ENCODE peak calls at places on chromosomes 12 and 14, in six cellular contexts. One of them, this sample, is unnamed.

GRCh38 chr12:68980476-68981212 is 47.7 kb upstream of the CPM start:
- DNase-seq in lower leg skin: no peak
- DNase-seq in aorta: no peak
- DNase-seq in brain microvascular endothelial cell: no peak
- DNase-seq in adipocyte: no peak
- DNase-seq in foreskin fibroblast: no peak
- DNase-seq in this sample: no peak

GRCh38 chr12:26090853-26091510 is 33.9 kb downstream of the BHLHE41 start:
- DNase-seq in lower leg skin: no peak
- DNase-seq in aorta: no peak
- DNase-seq in brain microvascular endothelial cell: no peak
- DNase-seq in adipocyte: no peak
- DNase-seq in foreskin fibroblast: no peak
- DNase-seq in this sample: no peak

GRCh38 chr14:27050195-27050594 is 452.4 kb upstream of the NOVA1 start:
- DNase-seq in lower leg skin: no peak
- DNase-seq in aorta: no peak
- DNase-seq in brain microvascular endothelial cell: no peak
- DNase-seq in adipocyte: no peak
- DNase-seq in foreskin fibroblast: no peak
- DNase-seq in this sample: no peak

GRCh38 chr12:102539651-102540553 is 59.5 kb upstream of the IGF1 start:
- DNase-seq in lower leg skin: no peak
- DNase-seq in aorta: no peak
- DNase-seq in brain microvascular endothelial cell: peak; percentile 90
- DNase-seq in adipocyte: peak; percentile 65
- DNase-seq in foreskin fibroblast: peak; percentile 90
- DNase-seq in this sample: peak; percentile 53

GRCh38 chr14:77006127-77006526 is 22.4 kb downstream of the IRF2BPL start:
- DNase-seq in lower leg skin: no peak
- DNase-seq in aorta: no peak
- DNase-seq in brain microvascular endothelial cell: no peak
- DNase-seq in adipocyte: no peak
- DNase-seq in foreskin fibroblast: no peak
- DNase-seq in this sample: no peak

GRCh38 chr14:92496458-92496857 is 17.1 kb upstream of the RIN3 start:
- DNase-seq in lower leg skin: peak; percentile 48
- DNase-seq in aorta: no peak
- DNase-seq in brain microvascular endothelial cell: no peak
- DNase-seq in adipocyte: no peak
- DNase-seq in foreskin fibroblast: no peak
- DNase-seq in this sample: no peak

GRCh38 chr12:57775563-57776246 is 3.3 kb downstream of the EEF1AKMT3 start:
- DNase-seq in lower leg skin: no peak
- DNase-seq in aorta: no peak
- DNase-seq in brain microvascular endothelial cell: no peak
- DNase-seq in adipocyte: no peak
- DNase-seq in foreskin fibroblast: no peak
- DNase-seq in this sample: no peak

GRCh38 chr14:83976223-83976770 is 1553.6 kb upstream of the FLRT2 start:
- DNase-seq in lower leg skin: no peak
- DNase-seq in aorta: no peak
- DNase-seq in brain microvascular endothelial cell: no peak
- DNase-seq in adipocyte: no peak
- DNase-seq in foreskin fibroblast: no peak
- DNase-seq in this sample: no peak

GRCh38 chr12:77940011-77940423 is 109.3 kb downstream of the NAV3 start:
- DNase-seq in lower leg skin: no peak
- DNase-seq in aorta: no peak
- DNase-seq in brain microvascular endothelial cell: peak; percentile 64
- DNase-seq in adipocyte: peak; percentile 77
- DNase-seq in foreskin fibroblast: peak; percentile 77
- DNase-seq in this sample: peak; percentile 56

GRCh38 chr12:130879781-130880389 is 8.0 kb downstream of the RAN start:
- DNase-seq in lower leg skin: no peak
- DNase-seq in aorta: no peak
- DNase-seq in brain microvascular endothelial cell: no peak
- DNase-seq in adipocyte: no peak
- DNase-seq in foreskin fibroblast: no peak
- DNase-seq in this sample: no peak

GRCh38 chr12:1115471-1116242 is 124.6 kb downstream of the ERC1 start:
- DNase-seq in lower leg skin: no peak
- DNase-seq in aorta: no peak
- DNase-seq in brain microvascular endothelial cell: peak; percentile 40
- DNase-seq in adipocyte: peak; percentile 55
- DNase-seq in foreskin fibroblast: peak; percentile 42
- DNase-seq in this sample: peak; percentile 9

GRCh38 chr14:72155379-72155993 is 223.3 kb downstream of the RGS6 start:
- DNase-seq in lower leg skin: no peak
- DNase-seq in aorta: no peak
- DNase-seq in brain microvascular endothelial cell: no peak
- DNase-seq in adipocyte: no peak
- DNase-seq in foreskin fibroblast: no peak
- DNase-seq in this sample: no peak

GRCh38 chr12:16348435-16349131 is 1.1 kb downstream of the MGST1 start:
- DNase-seq in lower leg skin: no peak
- DNase-seq in aorta: no peak
- DNase-seq in brain microvascular endothelial cell: no peak
- DNase-seq in adipocyte: no peak
- DNase-seq in foreskin fibroblast: no peak
- DNase-seq in this sample: no peak

GRCh38 chr14:63513756-63514155 is 29.4 kb downstream of the PPP2R5E start:
- DNase-seq in lower leg skin: no peak
- DNase-seq in aorta: no peak
- DNase-seq in brain microvascular endothelial cell: no peak
- DNase-seq in adipocyte: no peak
- DNase-seq in foreskin fibroblast: no peak
- DNase-seq in this sample: no peak

GRCh38 chr12:127133675-127134335 is 1133.2 kb upstream of the TMEM132C start:
- DNase-seq in lower leg skin: no peak
- DNase-seq in aorta: no peak
- DNase-seq in brain microvascular endothelial cell: no peak
- DNase-seq in adipocyte: no peak
- DNase-seq in foreskin fibroblast: no peak
- DNase-seq in this sample: no peak

GRCh38 chr12:99732121-99732520 is 84.6 kb downstream of the GARIN6 start:
- DNase-seq in lower leg skin: no peak
- DNase-seq in aorta: no peak
- DNase-seq in brain microvascular endothelial cell: no peak
- DNase-seq in adipocyte: peak; percentile 4
- DNase-seq in foreskin fibroblast: no peak
- DNase-seq in this sample: no peak

DNA sequence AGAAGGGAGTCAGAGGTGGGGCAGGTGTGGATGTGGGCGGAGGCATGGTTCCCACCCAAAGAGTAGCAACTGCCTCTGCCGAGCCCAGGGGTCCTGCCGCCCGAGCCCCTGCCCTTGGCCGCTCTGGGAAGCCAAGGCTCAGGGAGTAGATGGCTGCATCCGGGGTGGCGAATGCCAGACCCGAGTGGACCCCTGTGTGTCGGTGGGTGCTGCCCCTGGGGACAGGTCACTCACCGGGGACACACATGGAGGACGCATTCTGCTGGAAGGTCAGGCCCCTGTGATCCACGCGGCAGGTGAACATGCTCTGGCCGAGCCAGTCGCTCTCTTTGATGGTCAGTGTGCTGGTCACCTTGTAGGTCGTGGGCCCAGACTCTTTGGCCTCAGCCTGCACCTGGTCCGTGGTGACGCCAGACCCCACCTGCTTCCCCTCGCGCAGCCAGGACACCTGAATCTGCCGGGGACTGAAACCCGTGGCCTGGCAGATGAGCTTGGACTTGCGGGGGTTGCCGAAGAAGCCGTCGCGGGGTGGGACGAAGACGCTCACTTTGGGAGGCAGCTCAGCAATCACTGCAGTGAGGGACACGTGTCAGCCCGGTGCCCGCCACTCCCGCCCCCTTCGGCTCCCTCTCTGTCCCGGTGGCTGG is 329.0 kb downstream of the TMEM121 start:
- DNase-seq in lower leg skin: peak; percentile 76
- DNase-seq in aorta: peak; percentile 43
- DNase-seq in brain microvascular endothelial cell: no peak
- DNase-seq in adipocyte: no peak
- DNase-seq in foreskin fibroblast: no peak
- DNase-seq in this sample: no peak
- H3K4me3 ChIP-seq in lower leg skin: no peak overlapping the region
- H3K4me3 ChIP-seq in aorta: no peak overlapping the region
- H3K4me3 ChIP-seq in brain microvascular endothelial cell: no peak overlapping the region
- H3K4me3 ChIP-seq in adipocyte: no peak overlapping the region
- H3K4me3 ChIP-seq in foreskin fibroblast: no peak overlapping the region
- H3K4me3 ChIP-seq in this sample: no peak overlapping the region

GRCh38 chr12:53454710-53455109 is 2.8 kb downstream of the PCBP2 start:
- DNase-seq in lower leg skin: no peak
- DNase-seq in aorta: no peak
- DNase-seq in brain microvascular endothelial cell: no peak
- DNase-seq in adipocyte: no peak
- DNase-seq in foreskin fibroblast: no peak
- DNase-seq in this sample: no peak
- H3K4me3 ChIP-seq in lower leg skin: no peak overlapping the region
- H3K4me3 ChIP-seq in aorta: no peak overlapping the region
- H3K4me3 ChIP-seq in brain microvascular endothelial cell: no peak overlapping the region
- H3K4me3 ChIP-seq in adipocyte: peak overlapping the region; percentile 88
- H3K4me3 ChIP-seq in foreskin fibroblast: peak overlapping the region; percentile 89
- H3K4me3 ChIP-seq in this sample: no peak overlapping the region

DNA sequence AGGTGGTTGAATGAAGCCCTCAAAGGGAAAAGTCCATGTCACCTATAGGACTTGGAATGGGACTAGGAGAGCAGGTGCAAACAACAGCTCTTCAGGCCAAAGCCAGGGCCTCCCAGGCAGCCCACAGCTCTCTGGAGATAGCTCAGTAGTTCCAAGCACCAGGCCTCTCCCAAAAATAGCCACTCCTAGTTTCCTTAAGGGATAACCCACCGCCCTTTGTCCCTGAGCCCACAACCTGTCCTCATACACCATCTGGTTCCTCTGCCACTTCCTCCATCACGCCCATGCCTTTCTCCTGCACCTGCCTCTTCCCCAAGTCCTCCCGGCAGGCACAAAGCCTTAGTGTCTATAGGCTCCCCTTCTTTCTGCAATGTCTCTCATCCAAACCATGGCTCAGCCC is 2.1 kb downstream of the RAB15 start:
- DNase-seq in lower leg skin: no peak
- DNase-seq in aorta: no peak
- DNase-seq in brain microvascular endothelial cell: no peak
- DNase-seq in adipocyte: no peak
- DNase-seq in foreskin fibroblast: no peak
- DNase-seq in this sample: no peak
- H3K4me3 ChIP-seq in lower leg skin: no peak overlapping the region
- H3K4me3 ChIP-seq in aorta: no peak overlapping the region
- H3K4me3 ChIP-seq in brain microvascular endothelial cell: no peak overlapping the region
- H3K4me3 ChIP-seq in adipocyte: no peak overlapping the region
- H3K4me3 ChIP-seq in foreskin fibroblast: no peak overlapping the region
- H3K4me3 ChIP-seq in this sample: no peak overlapping the region

GRCh38 chr12:3091030-3091304 is 13.8 kb downstream of the TSPAN9 start:
- DNase-seq in lower leg skin: no peak
- DNase-seq in aorta: no peak
- DNase-seq in brain microvascular endothelial cell: no peak
- DNase-seq in adipocyte: no peak
- DNase-seq in foreskin fibroblast: no peak
- DNase-seq in this sample: no peak
- H3K4me3 ChIP-seq in lower leg skin: no peak overlapping the region
- H3K4me3 ChIP-seq in aorta: no peak overlapping the region
- H3K4me3 ChIP-seq in brain microvascular endothelial cell: no peak overlapping the region
- H3K4me3 ChIP-seq in adipocyte: no peak overlapping the region
- H3K4me3 ChIP-seq in foreskin fibroblast: no peak overlapping the region
- H3K4me3 ChIP-seq in this sample: no peak overlapping the region

DNA sequence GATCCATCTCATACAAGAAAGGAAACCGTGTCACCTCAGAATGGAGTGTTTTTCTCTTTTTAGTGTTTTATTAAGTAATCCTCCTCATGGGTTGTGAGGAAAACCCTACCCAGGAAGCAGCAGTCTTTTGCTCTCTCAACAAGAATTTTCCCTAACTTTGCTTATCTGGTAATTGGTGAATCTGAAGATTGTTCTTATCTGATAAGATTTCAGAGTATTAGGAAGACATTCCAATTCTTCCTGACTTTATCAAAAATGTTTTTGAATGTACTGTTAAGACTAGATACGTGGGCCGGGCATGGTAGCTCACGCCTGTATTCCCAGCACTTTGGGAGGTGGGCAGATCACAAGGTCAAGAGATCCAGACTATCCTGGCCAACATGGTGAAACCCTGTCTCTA is 86.0 kb downstream of the PHLDA1 start:
- DNase-seq in lower leg skin: no peak
- DNase-seq in aorta: no peak
- DNase-seq in brain microvascular endothelial cell: peak; percentile 31
- DNase-seq in adipocyte: no peak
- DNase-seq in foreskin fibroblast: no peak
- DNase-seq in this sample: no peak
- H3K4me3 ChIP-seq in lower leg skin: no peak overlapping the region
- H3K4me3 ChIP-seq in aorta: no peak overlapping the region
- H3K4me3 ChIP-seq in brain microvascular endothelial cell: no peak overlapping the region
- H3K4me3 ChIP-seq in adipocyte: no peak overlapping the region
- H3K4me3 ChIP-seq in foreskin fibroblast: no peak overlapping the region
- H3K4me3 ChIP-seq in this sample: no peak overlapping the region

GRCh38 chr12:85350356-85350755 is 70.3 kb downstream of the ALX1 start:
- DNase-seq in lower leg skin: no peak
- DNase-seq in aorta: no peak
- DNase-seq in brain microvascular endothelial cell: no peak
- DNase-seq in adipocyte: no peak
- DNase-seq in foreskin fibroblast: no peak
- DNase-seq in this sample: no peak

GRCh38 chr12:85348779-85349178 is 68.8 kb downstream of the ALX1 start:
- DNase-seq in lower leg skin: no peak
- DNase-seq in aorta: no peak
- DNase-seq in brain microvascular endothelial cell: no peak
- DNase-seq in adipocyte: no peak
- DNase-seq in foreskin fibroblast: no peak
- DNase-seq in this sample: no peak
- H3K4me3 ChIP-seq in lower leg skin: no peak overlapping the region
- H3K4me3 ChIP-seq in aorta: no peak overlapping the region
- H3K4me3 ChIP-seq in brain microvascular endothelial cell: no peak overlapping the region
- H3K4me3 ChIP-seq in adipocyte: no peak overlapping the region
- H3K4me3 ChIP-seq in foreskin fibroblast: no peak overlapping the region
- H3K4me3 ChIP-seq in this sample: no peak overlapping the region

GRCh38 chr12:10151621-10152020 is 20.3 kb downstream of the OLR1 start:
- DNase-seq in lower leg skin: no peak
- DNase-seq in aorta: no peak
- DNase-seq in brain microvascular endothelial cell: no peak
- DNase-seq in adipocyte: no peak
- DNase-seq in foreskin fibroblast: no peak
- DNase-seq in this sample: no peak

GRCh38 chr12:10159280-10159679 is 12.7 kb downstream of the OLR1 start:
- DNase-seq in lower leg skin: no peak
- DNase-seq in aorta: no peak
- DNase-seq in brain microvascular endothelial cell: no peak
- DNase-seq in adipocyte: no peak
- DNase-seq in foreskin fibroblast: no peak
- DNase-seq in this sample: no peak

GRCh38 chr12:10153271-10154144 is 18.4 kb downstream of the OLR1 start:
- DNase-seq in lower leg skin: peak; percentile 93
- DNase-seq in aorta: peak; percentile 82
- DNase-seq in brain microvascular endothelial cell: peak; percentile 73
- DNase-seq in adipocyte: peak; percentile 85
- DNase-seq in foreskin fibroblast: peak; percentile 40
- DNase-seq in this sample: peak; percentile 16

DNA sequence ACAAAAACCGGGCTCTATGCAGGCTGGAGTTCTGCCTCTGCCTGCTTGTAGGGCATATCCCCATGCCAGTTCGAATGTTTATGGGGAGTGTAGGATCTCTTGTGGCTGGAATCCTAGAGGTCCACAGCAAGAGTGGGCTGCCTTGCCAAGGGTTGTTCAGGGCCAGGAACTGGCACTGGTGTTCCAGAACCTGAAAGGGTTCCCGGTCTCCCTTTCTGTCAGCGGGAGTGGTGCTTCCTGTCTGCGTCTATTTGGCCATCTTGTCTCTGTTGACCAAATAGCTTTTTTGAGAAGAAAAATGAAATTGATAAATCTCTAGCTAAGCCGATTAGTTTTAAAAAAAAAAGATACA is 17.8 kb downstream of the OLR1 start:
- DNase-seq in lower leg skin: no peak
- DNase-seq in aorta: no peak
- DNase-seq in brain microvascular endothelial cell: no peak
- DNase-seq in adipocyte: no peak
- DNase-seq in foreskin fibroblast: no peak
- DNase-seq in this sample: no peak
- H3K4me3 ChIP-seq in lower leg skin: no peak overlapping the region
- H3K4me3 ChIP-seq in aorta: no peak overlapping the region
- H3K4me3 ChIP-seq in brain microvascular endothelial cell: peak overlapping the region; percentile 69
- H3K4me3 ChIP-seq in adipocyte: peak overlapping the region; percentile 79
- H3K4me3 ChIP-seq in foreskin fibroblast: no peak overlapping the region
- H3K4me3 ChIP-seq in this sample: peak overlapping the region; percentile 55

This sample was measured in skeletal muscle cell.